ENCODE peak calls at places on chromosomes 2 and 18, in ten cellular contexts. One of them, this sample, is unnamed.

GRCh38 chr2:173048901-173049661 is 26.6 kb upstream of the MAP3K20 start:
- DNase-seq in mesothelial cell of epicardium: no peak
- DNase-seq in dorsolateral prefrontal cortex: no peak
- DNase-seq in tibial artery: peak
- DNase-seq in fibroblast of the aortic adventitia: peak
- DNase-seq in colonic mucosa: peak
- DNase-seq in left lung: peak
- DNase-seq in GM10248: peak
- DNase-seq in keratinocyte: peak
- DNase-seq in ovary: peak
- DNase-seq in this sample: no peak

GRCh38 chr2:64698668-64699444 is 45.1 kb upstream of the SERTAD2 start:
- DNase-seq in mesothelial cell of epicardium: no peak
- DNase-seq in dorsolateral prefrontal cortex: no peak
- DNase-seq in tibial artery: no peak
- DNase-seq in fibroblast of the aortic adventitia: peak
- DNase-seq in colonic mucosa: no peak
- DNase-seq in left lung: no peak
- DNase-seq in GM10248: peak
- DNase-seq in keratinocyte: peak
- DNase-seq in ovary: no peak
- DNase-seq in this sample: no peak

GRCh38 chr18:45690975-45691815 is 32.8 kb upstream of the SLC14A1 start:
- DNase-seq in mesothelial cell of epicardium: peak
- DNase-seq in dorsolateral prefrontal cortex: peak
- DNase-seq in tibial artery: peak
- DNase-seq in fibroblast of the aortic adventitia: peak
- DNase-seq in colonic mucosa: peak
- DNase-seq in left lung: peak
- DNase-seq in GM10248: peak
- DNase-seq in keratinocyte: peak
- DNase-seq in ovary: peak
- DNase-seq in this sample: peak

GRCh38 chr2:73823916-73824523 is 4.7 kb upstream of the STAMBP start:
- DNase-seq in mesothelial cell of epicardium: no peak
- DNase-seq in dorsolateral prefrontal cortex: no peak
- DNase-seq in tibial artery: no peak
- DNase-seq in fibroblast of the aortic adventitia: peak
- DNase-seq in colonic mucosa: peak
- DNase-seq in left lung: no peak
- DNase-seq in GM10248: peak
- DNase-seq in keratinocyte: peak
- DNase-seq in ovary: no peak
- DNase-seq in this sample: no peak

GRCh38 chr2:1705557-1706076 is 38.7 kb downstream of the PXDN start:
- DNase-seq in mesothelial cell of epicardium: no peak
- DNase-seq in dorsolateral prefrontal cortex: no peak
- DNase-seq in tibial artery: no peak
- DNase-seq in fibroblast of the aortic adventitia: no peak
- DNase-seq in colonic mucosa: no peak
- DNase-seq in left lung: no peak
- DNase-seq in GM10248: no peak
- DNase-seq in keratinocyte: no peak
- DNase-seq in ovary: no peak
- DNase-seq in this sample: no peak

GRCh38 chr18:59501876-59502221 is 142.8 kb upstream of the LMAN1 start:
- DNase-seq in mesothelial cell of epicardium: no peak
- DNase-seq in dorsolateral prefrontal cortex: no peak
- DNase-seq in tibial artery: no peak
- DNase-seq in fibroblast of the aortic adventitia: no peak
- DNase-seq in colonic mucosa: no peak
- DNase-seq in left lung: no peak
- DNase-seq in GM10248: no peak
- DNase-seq in keratinocyte: no peak
- DNase-seq in ovary: no peak
- DNase-seq in this sample: no peak

GRCh38 chr2:230901006-230901405 is 24.0 kb downstream of the GPR55 start:
- DNase-seq in mesothelial cell of epicardium: no peak
- DNase-seq in dorsolateral prefrontal cortex: peak
- DNase-seq in tibial artery: peak
- DNase-seq in fibroblast of the aortic adventitia: no peak
- DNase-seq in colonic mucosa: peak
- DNase-seq in left lung: no peak
- DNase-seq in GM10248: no peak
- DNase-seq in keratinocyte: no peak
- DNase-seq in ovary: no peak
- DNase-seq in this sample: no peak

GRCh38 chr18:34128436-34128835 is 96.3 kb downstream of the NOL4 start:
- DNase-seq in mesothelial cell of epicardium: no peak
- DNase-seq in dorsolateral prefrontal cortex: no peak
- DNase-seq in tibial artery: no peak
- DNase-seq in fibroblast of the aortic adventitia: peak
- DNase-seq in colonic mucosa: no peak
- DNase-seq in left lung: no peak
- DNase-seq in GM10248: no peak
- DNase-seq in keratinocyte: no peak
- DNase-seq in ovary: no peak
- DNase-seq in this sample: no peak

GRCh38 chr2:205747827-205748386 is 65.6 kb downstream of the NRP2 start:
- DNase-seq in mesothelial cell of epicardium: no peak
- DNase-seq in dorsolateral prefrontal cortex: no peak
- DNase-seq in tibial artery: no peak
- DNase-seq in fibroblast of the aortic adventitia: no peak
- DNase-seq in colonic mucosa: no peak
- DNase-seq in left lung: no peak
- DNase-seq in GM10248: no peak
- DNase-seq in keratinocyte: no peak
- DNase-seq in ovary: no peak
- DNase-seq in this sample: no peak

DNA sequence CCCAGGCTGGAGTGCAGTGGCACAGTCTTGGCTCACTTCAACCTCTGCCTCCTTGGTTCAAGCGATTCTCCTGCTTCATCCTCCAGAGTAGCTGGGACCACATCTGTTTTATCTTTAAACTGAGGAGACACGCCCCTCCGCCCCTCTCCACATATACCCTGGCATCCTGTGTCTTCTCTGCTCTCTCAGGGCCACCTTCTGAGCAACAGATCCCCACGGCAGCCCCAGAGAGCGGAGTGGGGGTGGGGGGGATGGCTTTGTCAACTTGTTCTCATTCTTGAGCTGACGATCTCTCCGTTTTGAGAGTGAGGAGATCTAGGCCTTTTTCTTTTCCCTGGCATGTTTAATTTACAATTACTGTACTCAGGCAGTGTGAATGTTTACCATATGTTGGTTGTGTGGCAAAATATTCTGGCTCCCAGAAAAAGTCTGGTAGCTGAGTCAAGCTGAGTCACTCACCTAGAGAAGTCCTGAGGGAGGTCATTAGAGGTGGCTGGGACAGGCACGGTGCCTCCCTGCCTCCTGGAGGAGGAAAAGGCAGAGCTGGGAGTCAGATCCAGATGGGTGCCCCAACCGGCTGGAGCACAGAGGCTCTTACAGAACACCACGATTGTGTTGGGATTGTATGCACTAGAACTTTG is 19.5 kb upstream of the ID2 start:
- DNase-seq in mesothelial cell of epicardium: no peak
- DNase-seq in dorsolateral prefrontal cortex: no peak
- DNase-seq in tibial artery: no peak
- DNase-seq in fibroblast of the aortic adventitia: peak
- DNase-seq in colonic mucosa: no peak
- DNase-seq in left lung: no peak
- DNase-seq in GM10248: no peak
- DNase-seq in keratinocyte: no peak
- DNase-seq in ovary: no peak
- DNase-seq in this sample: no peak
- TF ChIP-seq CTCF in mesothelial cell of epicardium: no peak
- TF ChIP-seq CTCF in dorsolateral prefrontal cortex: no peak
- TF ChIP-seq CTCF in tibial artery: no peak
- TF ChIP-seq CTCF in fibroblast of the aortic adventitia: no peak
- TF ChIP-seq CTCF in colonic mucosa: no peak
- TF ChIP-seq CTCF in left lung: no peak
- TF ChIP-seq CTCF in GM10248: no peak
- TF ChIP-seq CTCF in keratinocyte: peak
- TF ChIP-seq CTCF in ovary: no peak
- TF ChIP-seq CTCF in this sample: no peak

DNA sequence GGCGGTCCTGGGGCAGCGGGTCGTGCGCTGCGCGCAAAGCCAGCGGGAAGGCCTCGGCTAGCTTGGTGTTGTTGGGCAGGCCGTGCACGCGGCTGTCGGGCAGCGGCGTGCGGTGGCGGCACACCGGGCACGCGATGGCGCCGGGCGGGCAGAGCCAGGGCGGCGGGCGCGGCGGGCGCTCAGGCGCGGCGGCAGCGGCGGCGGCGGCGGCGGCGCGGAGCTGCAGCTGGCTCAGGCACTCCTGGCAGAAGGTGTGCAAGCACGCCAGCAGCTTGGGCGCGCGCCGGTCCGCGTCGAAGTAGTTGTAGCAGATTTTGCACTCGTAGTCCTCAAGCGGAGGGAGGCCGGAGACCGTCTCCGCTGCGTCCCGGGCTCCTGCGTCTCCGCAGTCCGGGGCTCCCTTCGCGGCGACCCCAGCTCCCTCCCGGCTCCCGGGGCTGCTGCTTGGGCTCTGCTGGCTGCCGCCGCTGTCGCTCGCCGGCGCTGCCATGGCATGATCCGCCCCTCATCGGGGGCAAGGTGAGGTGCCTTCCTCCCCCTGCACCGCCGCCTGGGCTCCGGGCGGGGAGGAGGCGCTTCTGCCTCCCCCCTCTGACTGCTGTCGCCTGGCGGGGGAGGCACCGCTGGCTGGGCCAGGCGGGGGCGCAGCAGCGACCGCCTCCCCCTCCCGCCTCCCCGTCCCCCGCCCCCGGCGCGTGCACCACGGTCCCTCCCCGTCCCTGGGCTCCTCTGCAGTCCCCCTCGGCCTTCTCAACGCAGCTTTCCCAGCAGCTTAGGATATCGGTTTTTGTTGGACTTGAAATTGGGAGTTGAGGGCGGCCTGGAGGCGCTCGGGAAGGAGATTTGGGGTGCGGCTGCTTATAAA is 21.0 kb upstream of the PAX3 start:
- DNase-seq in mesothelial cell of epicardium: peak
- DNase-seq in dorsolateral prefrontal cortex: no peak
- DNase-seq in tibial artery: no peak
- DNase-seq in fibroblast of the aortic adventitia: no peak
- DNase-seq in colonic mucosa: peak
- DNase-seq in left lung: no peak
- DNase-seq in GM10248: peak
- DNase-seq in keratinocyte: no peak
- DNase-seq in ovary: no peak
- DNase-seq in this sample: no peak
- TF ChIP-seq CTCF in mesothelial cell of epicardium: no peak
- TF ChIP-seq CTCF in dorsolateral prefrontal cortex: no peak
- TF ChIP-seq CTCF in tibial artery: no peak
- TF ChIP-seq CTCF in fibroblast of the aortic adventitia: no peak
- TF ChIP-seq CTCF in colonic mucosa: no peak
- TF ChIP-seq CTCF in left lung: no peak
- TF ChIP-seq CTCF in GM10248: peak
- TF ChIP-seq CTCF in keratinocyte: no peak
- TF ChIP-seq CTCF in ovary: no peak
- TF ChIP-seq CTCF in this sample: no peak

DNA sequence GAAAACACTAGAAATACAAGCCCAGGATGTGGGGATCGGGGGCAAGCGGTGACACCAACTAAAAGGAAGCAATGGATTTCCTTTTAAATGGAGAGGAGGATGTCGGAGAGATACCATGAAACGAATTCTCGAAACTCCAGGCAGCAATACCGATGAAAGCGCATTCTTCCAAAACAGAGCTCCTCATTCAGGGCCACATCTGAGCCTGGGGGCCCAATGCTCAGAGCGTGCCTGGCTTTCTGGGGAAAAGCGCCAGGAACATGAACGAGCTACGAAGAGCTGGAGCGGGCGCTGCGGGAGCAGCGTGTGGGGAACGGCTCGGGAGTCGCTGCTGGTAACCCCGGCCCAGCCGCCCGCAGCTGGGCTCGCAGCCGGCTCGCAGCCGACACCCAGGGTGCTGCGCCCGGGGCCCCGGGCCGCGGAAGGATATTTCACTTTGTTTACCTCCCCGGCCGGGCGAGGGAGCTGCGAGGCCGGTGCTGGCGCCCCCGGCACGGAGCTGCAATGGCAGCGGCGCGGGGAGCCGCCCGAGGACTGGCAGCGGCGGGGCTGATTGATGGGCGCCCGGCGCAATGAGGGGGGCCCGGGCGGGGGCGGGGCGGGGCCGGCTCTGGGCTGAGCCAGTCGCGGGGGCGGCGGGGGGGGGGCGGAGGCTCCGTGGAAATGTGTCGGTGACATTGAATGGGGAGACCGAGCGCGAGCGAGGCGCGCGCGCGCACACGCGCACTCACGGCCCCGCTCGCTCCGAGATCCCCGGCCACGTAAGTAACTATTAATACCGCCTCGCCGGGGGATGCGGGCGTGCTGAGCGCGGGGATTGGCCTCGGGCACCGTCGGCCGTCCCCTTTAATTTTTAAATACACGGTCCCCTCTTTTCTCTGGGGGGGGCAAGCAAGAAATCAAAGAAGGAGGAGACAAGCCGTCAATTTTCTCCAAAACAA is at the start of gene TRIB2:
- DNase-seq in mesothelial cell of epicardium: peak
- DNase-seq in dorsolateral prefrontal cortex: peak
- DNase-seq in tibial artery: peak
- DNase-seq in fibroblast of the aortic adventitia: peak
- DNase-seq in colonic mucosa: peak
- DNase-seq in left lung: peak
- DNase-seq in GM10248: peak
- DNase-seq in keratinocyte: no peak
- DNase-seq in ovary: peak
- DNase-seq in this sample: peak
- TF ChIP-seq CTCF in mesothelial cell of epicardium: no peak
- TF ChIP-seq CTCF in dorsolateral prefrontal cortex: peak
- TF ChIP-seq CTCF in tibial artery: no peak
- TF ChIP-seq CTCF in fibroblast of the aortic adventitia: no peak
- TF ChIP-seq CTCF in colonic mucosa: no peak
- TF ChIP-seq CTCF in left lung: no peak
- TF ChIP-seq CTCF in GM10248: peak
- TF ChIP-seq CTCF in keratinocyte: peak
- TF ChIP-seq CTCF in ovary: no peak
- TF ChIP-seq CTCF in this sample: peak

DNA sequence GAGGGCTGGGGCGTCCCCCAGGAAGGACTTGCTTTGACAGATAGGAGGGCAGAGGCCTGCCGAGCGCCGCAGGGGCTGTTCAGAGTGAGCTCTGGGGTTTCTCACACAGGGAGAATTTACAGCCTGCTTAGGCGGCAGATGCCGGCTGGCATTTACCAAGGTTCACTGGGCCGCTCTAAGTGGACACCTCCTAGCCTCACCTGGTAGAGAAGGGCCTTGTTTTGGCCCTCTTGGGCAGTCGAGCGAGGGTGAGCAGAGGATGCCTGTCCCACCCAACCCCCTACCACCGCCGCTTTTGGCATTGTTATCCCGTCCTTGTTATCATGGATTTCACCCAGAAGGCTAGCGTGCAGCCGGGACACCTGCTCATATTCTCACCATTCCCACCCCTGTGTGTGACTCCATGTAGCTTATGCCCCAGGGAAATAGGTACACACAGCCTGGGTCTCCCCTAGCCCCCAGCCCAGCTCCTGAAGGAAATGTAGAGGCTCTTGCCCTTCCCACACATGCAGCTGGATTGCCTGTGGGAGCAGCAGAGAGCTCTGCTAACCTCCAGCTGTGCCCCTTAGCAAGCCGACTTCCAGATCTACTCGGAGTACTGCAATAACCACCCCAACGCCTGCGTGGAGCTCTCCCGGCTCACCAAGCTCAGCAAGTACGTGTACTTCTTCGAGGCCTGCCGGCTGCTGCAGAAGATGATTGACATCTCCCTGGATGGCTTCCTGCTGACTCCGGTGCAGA is 52.4 kb downstream of the FAM168B start:
- DNase-seq in mesothelial cell of epicardium: peak
- DNase-seq in dorsolateral prefrontal cortex: no peak
- DNase-seq in tibial artery: no peak
- DNase-seq in fibroblast of the aortic adventitia: no peak
- DNase-seq in colonic mucosa: no peak
- DNase-seq in left lung: peak
- DNase-seq in GM10248: no peak
- DNase-seq in keratinocyte: no peak
- DNase-seq in ovary: no peak
- DNase-seq in this sample: no peak
- TF ChIP-seq CTCF in mesothelial cell of epicardium: no peak
- TF ChIP-seq CTCF in dorsolateral prefrontal cortex: no peak
- TF ChIP-seq CTCF in tibial artery: no peak
- TF ChIP-seq CTCF in fibroblast of the aortic adventitia: no peak
- TF ChIP-seq CTCF in colonic mucosa: no peak
- TF ChIP-seq CTCF in left lung: no peak
- TF ChIP-seq CTCF in GM10248: no peak
- TF ChIP-seq CTCF in keratinocyte: no peak
- TF ChIP-seq CTCF in ovary: no peak
- TF ChIP-seq CTCF in this sample: no peak

This sample was measured in D721Med.